ENCODE peak calls at places on chromosome 6, in five cellular contexts. Z is K562, L is GM12878, I is HepG2, N is SK-N-SH. S is an unnamed sample.

GRCh38 chr6:133764011-133764812 is 124.7 kb upstream of the TCF21 start:
- DNase-seq in I (no peak), N (no peak), Z (no peak), L (no peak), S (no peak)

GRCh38 chr6:106085984-106086832 is at the start of gene PRDM1:
- DNase-seq in N (peak; percentile 69), L (peak; percentile 78), Z (peak; percentile 74), I (no peak), S (peak; percentile 82)

GRCh38 chr6:15417811-15418210 is 171.9 kb downstream of the JARID2 start:
- DNase-seq in I (no peak), L (no peak), N (no peak), Z (no peak), S (no peak)

GRCh38 chr6:70289299-70289698 is 13.6 kb downstream of the COL9A1 start:
- DNase-seq in I (peak; percentile 14), N (peak; percentile 13), L (no peak), Z (no peak), S (no peak)

GRCh38 chr6:48825501-48826317 is 637.3 kb downstream of the MMUT start:
- DNase-seq in I (no peak), Z (no peak), N (no peak), L (no peak), S (no peak)

GRCh38 chr6:133396630-133397335 is 155.6 kb downstream of the EYA4 start:
- DNase-seq in N (no peak), L (no peak), I (no peak), Z (no peak), S (no peak)

GRCh38 chr6:139698526-139699182 is 324.2 kb upstream of the CITED2 start:
- DNase-seq in I (no peak), N (no peak), Z (no peak), L (no peak), S (no peak)

GRCh38 chr6:37667050-37667814 is 30.5 kb downstream of the MDGA1 start:
- DNase-seq in L (no peak), I (no peak), N (no peak), Z (peak; percentile 79), S (no peak)

GRCh38 chr6:68226460-68226859 is 408.6 kb upstream of the ADGRB3 start:
- DNase-seq in L (no peak), Z (no peak), N (no peak), I (no peak), S (no peak)

GRCh38 chr6:149614352-149614751 is 34.2 kb downstream of the KATNA1 start:
- DNase-seq in Z (no peak), I (no peak), N (no peak), L (no peak), S (no peak)

GRCh38 chr6:112252571-112253504 is 1.5 kb downstream of the LAMA4 start:
- DNase-seq in I (no peak), Z (no peak), N (no peak), L (no peak), S (no peak)

GRCh38 chr6:112249489-112249888 is 4.9 kb downstream of the LAMA4 start:
- DNase-seq in Z (no peak), L (no peak), N (no peak), I (no peak), S (no peak)

GRCh38 chr6:112253842-112254816 is at the start of gene LAMA4:
- DNase-seq in I (no peak), N (peak; percentile 64), Z (no peak), L (no peak), S (no peak)

GRCh38 chr6:112253505-112253841 is 894 bp downstream of the LAMA4 start:
- DNase-seq in N (peak; percentile 50), I (no peak), L (no peak), Z (no peak), S (no peak)

GRCh38 chr6:112251170-112251945 is 3.0 kb downstream of the LAMA4 start:
- DNase-seq in N (no peak), Z (no peak), L (no peak), I (no peak), S (no peak)
- TF ChIP-seq TAF1 in N (no peak), Z (no peak), L (no peak), I (no peak), S (no peak)

GRCh38 chr6:25788305-25788922 is 33.9 kb downstream of the SLC17A4 start:
- DNase-seq in I (peak; percentile 72), N (peak; percentile 5), Z (peak; percentile 51), L (no peak), S (peak; percentile 23)
- TF ChIP-seq CTCF in I (peak; percentile 85), N (peak; percentile 42), Z (peak; percentile 77), L (peak; percentile 69), S (peak; percentile 84)

GRCh38 chr6:13696226-13696625 is 15.4 kb downstream of the RANBP9 start:
- DNase-seq in I (no peak), Z (no peak), N (no peak), L (no peak), S (no peak)
- TF ChIP-seq TAF1 in I (no peak), Z (no peak), N (no peak), L (no peak), S (no peak)

GRCh38 chr6:31729515-31729978 is 448 bp upstream of the DDAH2 start:
- DNase-seq in L (peak; percentile 35), N (peak; percentile 93), Z (peak; percentile 91), I (peak; percentile 86), S (peak; percentile 96)
- TF ChIP-seq CTCF in L (peak; percentile 84), N (no peak), Z (peak; percentile 99), I (peak; percentile 96), S (no peak)